ENCODE peak calls at places on chromosomes 11 and 22, in four cellular contexts. One of them, this sample, is unnamed.

GRCh38 chr11:8566613-8567210 is 27.3 kb downstream of the STK33 start:
- DNase-seq in ELR: peak
- DNase-seq in endodermal cell: no peak
- DNase-seq in fibroblast of the conjunctiva: peak
- DNase-seq in this sample: peak

GRCh38 chr22:31343235-31344191 is 2.6 kb downstream of the PATZ1 start:
- DNase-seq in ELR: peak
- DNase-seq in endodermal cell: peak
- DNase-seq in fibroblast of the conjunctiva: no peak
- DNase-seq in this sample: no peak

GRCh38 chr11:125514336-125515101 is 18.5 kb upstream of the FEZ1 start:
- DNase-seq in ELR: peak
- DNase-seq in endodermal cell: no peak
- DNase-seq in fibroblast of the conjunctiva: no peak
- DNase-seq in this sample: no peak

GRCh38 chr11:66720223-66720898 is 8.7 kb downstream of the SPTBN2 start:
- DNase-seq in ELR: peak
- DNase-seq in endodermal cell: peak
- DNase-seq in fibroblast of the conjunctiva: peak
- DNase-seq in this sample: peak

GRCh38 chr11:27097538-27097937 is 56.9 kb downstream of the BBOX1 start:
- DNase-seq in ELR: no peak
- DNase-seq in endodermal cell: no peak
- DNase-seq in fibroblast of the conjunctiva: no peak
- DNase-seq in this sample: no peak

GRCh38 chr11:68839953-68840641 is 1.6 kb downstream of the CPT1A start:
- DNase-seq in ELR: peak
- DNase-seq in endodermal cell: peak
- DNase-seq in fibroblast of the conjunctiva: no peak
- DNase-seq in this sample: no peak

GRCh38 chr11:118095493-118095892 is 8.7 kb upstream of the SMIM35 start:
- DNase-seq in ELR: no peak
- DNase-seq in endodermal cell: no peak
- DNase-seq in fibroblast of the conjunctiva: no peak
- DNase-seq in this sample: no peak

GRCh38 chr11:126791446-126791845 is 209.1 kb downstream of the KIRREL3 start:
- DNase-seq in ELR: peak
- DNase-seq in endodermal cell: peak
- DNase-seq in fibroblast of the conjunctiva: no peak
- DNase-seq in this sample: no peak

GRCh38 chr11:5605849-5606248 is 9.4 kb downstream of the TRIM6 start:
- DNase-seq in ELR: peak
- DNase-seq in endodermal cell: no peak
- DNase-seq in fibroblast of the conjunctiva: peak
- DNase-seq in this sample: peak

GRCh38 chr22:39994046-39994565 is 648 bp upstream of the FAM83F start:
- DNase-seq in ELR: no peak
- DNase-seq in endodermal cell: no peak
- DNase-seq in fibroblast of the conjunctiva: no peak
- DNase-seq in this sample: no peak

GRCh38 chr11:67178421-67178820 is 59.4 kb downstream of the KDM2A start:
- DNase-seq in ELR: peak
- DNase-seq in endodermal cell: no peak
- DNase-seq in fibroblast of the conjunctiva: no peak
- DNase-seq in this sample: no peak

This sample was measured in fibroblast of gingiva.